ENCODE peak calls at places on chromosomes 16 and 17, in ten cellular contexts. O is iPS-NIHi11; H is hippocampal formation; Q is activated CD4-positive, alpha-beta T cell treated with anti-CD3 and anti-CD28 coated beads, Interleukin-2, amount 10 ng/mL, durations not matched to agents 7 days and 5 days; Y is H54; V is T47D; N is adipocyte; E is stimulated activated CD4-positive, alpha-beta T cell treated with anti-CD3 and anti-CD28 coated beads, Interleukin-1b, Interleukin-23, amount 100 ng/mL, for 1 hour; C is ELR; A is choroid plexus epithelial cell. U is an unnamed sample.

GRCh38 chr16:54934536-54935410 is 4.1 kb downstream of the IRX5 start:
- DNase-seq in O (no peak), H (no peak), Q (no peak), Y (no peak), V (peak; percentile 80), N (no peak), E (no peak), C (no peak), A (no peak), U (peak; percentile 29)

GRCh38 chr16:15587152-15587825 is 55.7 kb downstream of the MARF1 start:
- DNase-seq in O (no peak), H (no peak), Q (no peak), Y (no peak), V (no peak), N (no peak), E (no peak), C (no peak), A (no peak), U (no peak)

GRCh38 chr16:66923247-66923851 is 2.0 kb downstream of the RRAD start:
- DNase-seq in O (no peak), H (no peak), Q (no peak), Y (no peak), V (no peak), N (no peak), E (no peak), C (no peak), A (peak; percentile 78), U (peak; percentile 35)

GRCh38 chr17:81431545-81432482 is 36.6 kb downstream of the BAHCC1 start:
- DNase-seq in O (no peak), H (no peak), Q (no peak), Y (no peak), V (no peak), N (no peak), E (no peak), C (no peak), A (no peak), U (no peak)

GRCh38 chr17:9658593-9659211 is 13.4 kb downstream of the USP43 start:
- DNase-seq in O (no peak), H (peak; percentile 10), Q (no peak), Y (no peak), V (no peak), N (no peak), E (no peak), C (no peak), A (peak; percentile 89), U (no peak)

GRCh38 chr17:34235389-34236028 is 19.6 kb upstream of the CCL2 start:
- DNase-seq in O (no peak), H (no peak), Q (no peak), Y (no peak), V (no peak), N (no peak), E (no peak), C (no peak), A (no peak), U (peak; percentile 83)

GRCh38 chr16:85166699-85167588 is 54.7 kb upstream of the CIBAR2 start:
- DNase-seq in O (no peak), H (no peak), Q (no peak), Y (no peak), V (no peak), N (no peak), E (no peak), C (no peak), A (no peak), U (no peak)

GRCh38 chr16:67847064-67847861 is at the start of gene CENPT:
- DNase-seq in O (peak; percentile 49), H (no peak), Q (peak; percentile 63), Y (peak; percentile 75), V (peak; percentile 54), N (peak; percentile 87), E (no peak), C (peak; percentile 90), A (peak; percentile 70), U (peak; percentile 90)

GRCh38 chr16:89338863-89339262 is 121.4 kb downstream of the ZNF778 start:
- DNase-seq in O (no peak), H (no peak), Q (no peak), Y (no peak), V (no peak), N (no peak), E (no peak), C (no peak), A (no peak), U (no peak)

GRCh38 chr17:29615492-29616299 is 7.0 kb downstream of the CORO6 start:
- DNase-seq in O (peak; percentile 87), H (peak; percentile 90), Q (peak; percentile 87), Y (no peak), V (peak; percentile 91), N (peak; percentile 97), E (peak; percentile 67), C (peak; percentile 84), A (peak; percentile 92), U (peak; percentile 80)

GRCh38 chr17:48510761-48511604 is 19.8 kb downstream of the HOXB1 start:
- DNase-seq in O (no peak), H (no peak), Q (peak; percentile 67), Y (no peak), V (no peak), N (no peak), E (no peak), C (peak; percentile 54), A (no peak), U (no peak)

GRCh38 chr16:19846421-19846820 is 38.2 kb downstream of the GPRC5B start:
- DNase-seq in O (no peak), H (no peak), Q (no peak), Y (no peak), V (no peak), N (no peak), E (no peak), C (no peak), A (no peak), U (no peak)

GRCh38 chr16:76243620-76244019 is 33.6 kb upstream of the CNTNAP4 start:
- DNase-seq in O (no peak), H (no peak), Q (no peak), Y (no peak), V (no peak), N (no peak), E (no peak), C (no peak), A (no peak), U (no peak)

GRCh38 chr16:79018952-79019506 is 581.5 kb downstream of the MAF start:
- DNase-seq in O (no peak), H (no peak), Q (no peak), Y (no peak), V (no peak), N (no peak), E (no peak), C (no peak), A (no peak), U (no peak)

GRCh38 chr16:70253291-70254094 is 1.8 kb upstream of the EXOSC6 start:
- DNase-seq in O (peak; percentile 70), H (no peak), Q (peak; percentile 45), Y (peak; percentile 40), V (peak; percentile 65), N (peak; percentile 68), E (no peak), C (peak; percentile 70), A (peak; percentile 63), U (peak; percentile 42)

GRCh38 chr17:11240841-11241610 is at the start of gene SHISA6:
- DNase-seq in O (peak; percentile 56), H (no peak), Q (no peak), Y (no peak), V (no peak), N (no peak), E (no peak), C (no peak), A (no peak), U (no peak)

GRCh38 chr17:73013816-73014663 is 78.4 kb downstream of the SLC39A11 start:
- DNase-seq in O (peak; percentile 25), H (no peak), Q (no peak), Y (peak; percentile 86), V (no peak), N (peak; percentile 1), E (no peak), C (peak; percentile 77), A (peak; percentile 94), U (peak; percentile 36)

U was measured in kidney tubule cell.